ENCODE peak calls at places on chromosomes 7 and 10, in ten cellular contexts. D is HepG2; W is glutamatergic neuron; Y is stomach; E is AG04450; U is WERI-Rb-1; J is A549; F is OCI-LY7; C is activated CD8-positive, alpha-beta T cell treated with anti-CD3 and anti-CD28 coated beads for 36 hours; N is upper lobe of left lung. T is an unnamed sample.

GRCh38 chr7:73520673-73521635 is 1.1 kb downstream of the BAZ1B start:
- DNase-seq in W (peak; percentile 37), J (peak; percentile 44), D (no peak), N (no peak), U (no peak), E (no peak), F (peak; percentile 45), Y (no peak), C (peak; percentile 29), T (no peak)

GRCh38 chr7:22581099-22581498 is 81.1 kb upstream of the STEAP1B start:
- DNase-seq in U (no peak), J (no peak), N (no peak), D (no peak), F (no peak), C (no peak), E (no peak), W (no peak), Y (no peak), T (no peak)

GRCh38 chr7:29510028-29510427 is 53.6 kb upstream of the PRR15 start:
- DNase-seq in U (no peak), C (no peak), F (no peak), Y (no peak), W (no peak), J (no peak), D (no peak), E (no peak), N (no peak), T (no peak)

GRCh38 chr7:34622182-34622581 is 35.8 kb upstream of the NPSR1 start:
- DNase-seq in C (no peak), Y (no peak), E (no peak), J (no peak), F (no peak), N (peak; percentile 10), W (no peak), D (no peak), U (no peak), T (no peak)

GRCh38 chr10:48769706-48770105 is 85.0 kb downstream of the WDFY4 start:
- DNase-seq in W (no peak), D (no peak), N (no peak), U (no peak), E (no peak), Y (no peak), F (no peak), J (no peak), C (no peak), T (no peak)

GRCh38 chr10:100529473-100530298 is at the start of gene NDUFB8:
- DNase-seq in Y (peak; percentile 92), U (peak; percentile 93), W (peak; percentile 94), E (peak; percentile 39), F (peak; percentile 87), D (peak; percentile 70), J (peak; percentile 87), N (peak; percentile 95), C (peak; percentile 92), T (peak; percentile 91)

GRCh38 chr7:8391353-8392062 is 41.9 kb upstream of the NXPH1 start:
- DNase-seq in E (no peak), D (no peak), Y (no peak), F (no peak), N (no peak), C (no peak), J (no peak), U (no peak), W (no peak), T (no peak)

GRCh38 chr7:99125505-99125865 is 18.4 kb downstream of the SMURF1 start:
- DNase-seq in E (no peak), Y (no peak), N (no peak), F (no peak), W (no peak), C (no peak), U (no peak), J (no peak), D (no peak), T (no peak)

GRCh38 chr7:18901881-18902280 is 215.6 kb downstream of the TWIST1 start:
- DNase-seq in W (no peak), E (no peak), F (no peak), J (no peak), Y (no peak), N (no peak), D (no peak), C (no peak), U (no peak), T (no peak)

GRCh38 chr10:66167816-66168215 is 758.0 kb upstream of the LRRTM3 start:
- DNase-seq in W (no peak), N (no peak), U (no peak), Y (no peak), F (no peak), D (no peak), J (no peak), C (no peak), E (no peak), T (no peak)

GRCh38 chr10:103659674-103660363 is 166.3 kb downstream of the NEURL1 start:
- DNase-seq in C (peak; percentile 73), Y (peak; percentile 79), W (no peak), D (peak; percentile 75), N (no peak), J (no peak), U (no peak), E (peak; percentile 69), F (no peak), T (no peak)
- TF ChIP-seq CTCF in C (peak; percentile 42), Y (no peak), W (no peak), D (no peak), N (no peak), J (no peak), U (no peak), E (peak; percentile 32), F (no peak), T (no peak)

DNA sequence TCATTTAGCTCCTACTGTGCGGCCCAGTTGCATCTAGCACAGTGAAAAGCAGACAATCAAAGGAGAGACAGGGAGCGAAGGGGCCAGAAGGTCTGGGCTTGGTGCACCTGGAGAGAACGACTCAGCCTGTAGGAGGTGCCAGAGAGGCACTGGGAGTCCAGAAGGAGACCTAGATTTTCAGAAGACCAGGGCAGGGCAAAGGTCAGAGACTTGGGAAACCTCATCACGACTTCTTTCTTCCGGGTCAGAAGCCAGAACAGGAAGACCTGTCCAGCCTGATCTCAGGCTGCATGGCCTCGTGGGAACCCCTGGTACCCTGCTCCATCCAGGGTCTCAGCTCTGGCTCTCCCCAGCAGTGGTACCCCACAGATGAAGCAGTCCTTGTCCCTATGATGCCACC is 5.2 kb downstream of the AGAP3 start:
- DNase-seq in Y (no peak), E (no peak), J (peak; percentile 69), W (peak; percentile 74), F (peak; percentile 42), C (peak; percentile 53), U (peak; percentile 54), D (no peak), N (no peak), T (no peak)
- TF ChIP-seq CTCF in Y (no peak), E (peak; percentile 56), J (peak; percentile 46), W (peak; percentile 47), F (peak; percentile 76), C (peak; percentile 47), U (peak; percentile 83), D (peak; percentile 60), N (peak; percentile 26), T (peak; percentile 66)

GRCh38 chr10:77975086-77975666 is 48.6 kb upstream of the DLG5 start:
- DNase-seq in U (no peak), D (peak; percentile 49), F (no peak), Y (no peak), C (no peak), J (no peak), N (no peak), W (no peak), E (no peak), T (no peak)

GRCh38 chr10:77977016-77977415 is 50.5 kb upstream of the DLG5 start:
- DNase-seq in E (no peak), N (no peak), F (no peak), J (no peak), U (no peak), C (no peak), D (no peak), Y (no peak), W (no peak), T (no peak)

GRCh38 chr10:77973276-77973675 is 46.7 kb upstream of the DLG5 start:
- DNase-seq in U (peak; percentile 67), C (no peak), W (no peak), J (no peak), N (no peak), F (no peak), Y (no peak), D (no peak), E (no peak), T (no peak)

GRCh38 chr10:77972148-77972547 is 45.6 kb upstream of the DLG5 start:
- DNase-seq in N (no peak), D (no peak), E (no peak), W (no peak), Y (no peak), F (no peak), U (no peak), J (no peak), C (no peak), T (no peak)

DNA sequence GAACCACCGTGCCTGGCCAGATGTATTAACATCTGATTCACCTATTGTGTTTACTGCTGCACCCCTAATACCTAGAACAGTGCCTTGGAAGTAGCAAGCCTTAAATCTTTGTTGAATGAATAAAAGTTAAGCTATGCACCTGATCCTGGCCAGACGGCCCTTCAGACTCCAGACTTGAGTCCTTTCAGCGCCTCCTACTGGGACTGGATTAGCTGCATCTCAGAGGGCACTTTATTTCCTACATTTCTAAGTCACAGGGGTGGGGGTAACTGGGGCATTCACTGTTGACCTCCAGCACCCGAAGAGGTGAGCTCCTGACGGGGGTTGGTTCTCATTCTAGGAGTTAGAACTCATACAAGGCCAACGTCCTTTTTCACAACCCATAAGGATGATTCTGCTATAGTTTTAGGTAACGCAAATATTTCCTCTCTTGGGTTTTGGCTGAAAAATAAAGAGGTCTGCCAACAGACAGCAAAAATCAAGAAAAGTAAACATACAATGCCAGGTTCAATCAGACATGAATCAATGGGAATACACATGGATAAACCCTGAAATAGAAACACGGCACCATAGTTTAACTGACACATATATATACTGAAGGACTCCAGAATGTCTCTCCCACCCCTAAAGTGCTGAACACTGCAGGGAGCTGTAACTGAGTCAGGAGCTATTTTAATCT is 48.0 kb upstream of the DLG5 start:
- DNase-seq in N (no peak), W (peak; percentile 27), J (peak; percentile 32), C (peak; percentile 25), D (peak; percentile 52), U (peak; percentile 61), E (peak; percentile 11), Y (peak; percentile 44), F (peak; percentile 6), T (no peak)
- TF ChIP-seq CTCF in N (no peak), W (no peak), J (peak; percentile 53), C (no peak), D (peak; percentile 56), U (peak; percentile 56), E (peak; percentile 51), Y (peak; percentile 23), F (peak; percentile 44), T (peak; percentile 62)

DNA sequence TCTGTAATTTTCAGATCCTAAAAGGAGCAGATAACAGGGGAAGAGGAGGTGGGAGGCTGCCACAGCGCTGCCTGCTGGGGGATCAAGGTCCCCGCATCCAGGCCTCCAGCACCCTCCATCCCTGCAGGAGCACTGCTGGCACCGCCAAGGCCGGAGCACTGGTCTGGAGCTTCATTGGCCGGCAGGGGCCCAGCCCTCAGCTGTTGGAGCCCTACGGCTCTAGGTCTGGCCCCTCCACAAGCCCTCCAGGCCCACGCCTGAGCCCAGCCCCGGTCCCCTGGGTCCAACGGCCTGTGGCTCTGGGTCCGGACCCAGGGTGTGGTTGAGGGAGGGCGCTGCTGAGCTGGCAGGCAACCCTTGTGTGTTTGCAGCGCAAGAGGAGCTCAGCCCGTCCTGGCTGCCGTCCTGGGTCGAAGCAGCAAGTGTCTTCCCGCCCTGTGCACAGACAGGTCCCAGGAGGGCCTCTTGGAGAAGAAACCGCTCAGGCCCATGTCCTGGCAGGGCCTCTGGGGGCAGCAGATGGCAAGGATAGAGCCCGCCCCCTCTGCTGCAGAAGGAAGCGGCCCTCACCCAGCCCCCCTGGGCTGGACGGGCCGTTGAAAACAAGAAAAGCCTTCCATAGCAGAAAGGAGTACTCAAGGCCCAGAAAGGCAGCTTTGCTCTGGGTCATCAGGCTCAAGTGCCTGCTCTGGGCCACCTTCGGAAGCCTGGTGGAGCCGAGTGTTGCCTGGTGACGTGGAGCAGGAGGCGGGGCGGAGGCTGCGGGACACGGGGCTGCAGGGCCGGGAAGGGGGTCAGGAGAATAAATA is 54.3 kb upstream of the TNRC18 start:
- DNase-seq in E (no peak), N (no peak), W (peak; percentile 81), F (no peak), U (peak; percentile 91), C (no peak), D (no peak), Y (no peak), J (peak; percentile 35), T (no peak)
- TF ChIP-seq CTCF in E (peak; percentile 21), N (peak; percentile 22), W (peak; percentile 51), F (no peak), U (peak; percentile 78), C (no peak), D (peak; percentile 36), Y (peak; percentile 3), J (no peak), T (peak; percentile 65)

T was measured in type B pancreatic cell.